ENCODE peak calls at places on chromosomes 12 and 14, in five cellular contexts. S is NB4; B is substantia nigra; Y is stimulated activated CD8-positive, alpha-beta memory T cell treated with anti-CD3 and anti-CD28 coated beads, Interleukin-4, amount 100 ng/mL, for 4 hours; J is AG04450. T is an unnamed sample.

GRCh38 chr12:15931590-15932053 is 20.5 kb downstream of the DERA start:
- DNase-seq in Y (no peak), S (peak), B (no peak), J (no peak), T (no peak)

GRCh38 chr12:39348523-39348922 is 94.4 kb downstream of the KIF21A start:
- DNase-seq in J (no peak), Y (no peak), B (no peak), S (no peak), T (no peak)

GRCh38 chr12:99093166-99093565 is 448.1 kb downstream of the APAF1 start:
- DNase-seq in Y (no peak), B (no peak), S (no peak), J (no peak), T (no peak)

GRCh38 chr14:89996963-89997362 is 41.2 kb downstream of the TDP1 start:
- DNase-seq in S (no peak), B (no peak), Y (no peak), J (no peak), T (no peak)

GRCh38 chr12:92331383-92331782 is 185.7 kb upstream of the BTG1 start:
- DNase-seq in B (no peak), Y (no peak), S (no peak), J (no peak), T (no peak)

GRCh38 chr14:50798048-50798421 is 32.9 kb downstream of the NIN start:
- DNase-seq in S (no peak), J (no peak), Y (no peak), B (no peak), T (no peak)

GRCh38 chr12:12684375-12685106 is 11.4 kb downstream of the GPR19 start:
- DNase-seq in Y (no peak), B (peak), S (peak), J (no peak), T (no peak)

GRCh38 chr12:55693323-55694187 is 14.1 kb downstream of the ITGA7 start:
- DNase-seq in Y (no peak), B (no peak), S (no peak), J (no peak), T (no peak)

GRCh38 chr14:58882577-58883018 is 244.8 kb downstream of the DACT1 start:
- DNase-seq in J (no peak), B (no peak), S (peak), Y (no peak), T (no peak)

GRCh38 chr14:79098324-79098723 is 928.2 kb downstream of the NRXN3 start:
- DNase-seq in B (no peak), J (no peak), S (no peak), Y (no peak), T (no peak)

GRCh38 chr12:110807640-110808039 is 39.1 kb upstream of the CCDC63 start:
- DNase-seq in J (no peak), S (no peak), Y (no peak), B (no peak), T (no peak)

GRCh38 chr12:57888407-57889157 is 42.1 kb upstream of the CTDSP2 start:
- DNase-seq in J (no peak), B (peak), Y (no peak), S (no peak), T (no peak)

GRCh38 chr14:74684444-74684843 is 28.4 kb downstream of the AREL1 start:
- DNase-seq in S (peak), Y (no peak), J (no peak), B (no peak), T (peak)

GRCh38 chr12:21704847-21705246 is 47.2 kb upstream of the LDHB start:
- DNase-seq in Y (no peak), S (no peak), B (no peak), J (no peak), T (no peak)

GRCh38 chr12:127957001-127957660 is 309.8 kb upstream of the TMEM132C start:
- DNase-seq in B (no peak), J (no peak), Y (no peak), S (no peak), T (no peak)

GRCh38 chr12:109385339-109386078 is 37.8 kb downstream of the MYO1H start:
- DNase-seq in S (peak), Y (no peak), B (no peak), J (peak), T (no peak)

GRCh38 chr14:28609228-28609828 is 157.3 kb upstream of the FOXG1 start:
- DNase-seq in S (peak), B (peak), J (no peak), Y (no peak), T (no peak)

GRCh38 chr12:54989829-54990228 is 5.3 kb upstream of the TESPA1 start:
- DNase-seq in Y (no peak), B (no peak), S (no peak), J (no peak), T (no peak)

GRCh38 chr12:80813820-80814219 is 97.1 kb downstream of the MYF5 start:
- DNase-seq in Y (no peak), S (no peak), J (no peak), B (no peak), T (no peak)

GRCh38 chr14:55794655-55795583 is 214.9 kb downstream of the KTN1 start:
- DNase-seq in Y (no peak), S (no peak), J (no peak), B (no peak), T (no peak)